ENCODE peak calls at places on chromosomes 11 and 22, in eight cellular contexts. One of them, this sample, is unnamed.

GRCh38 chr22:19970479-19971275 is 29.1 kb upstream of the TXNRD2 start:
- DNase-seq in astrocyte of the spinal cord: peak
- DNase-seq in choroid plexus epithelial cell: peak
- DNase-seq in fibroblast of mammary gland: peak
- DNase-seq in AG04449: no peak
- DNase-seq in NB4: peak
- DNase-seq in neural progenitor cell: peak
- DNase-seq in HCT116: no peak
- DNase-seq in this sample: peak

GRCh38 chr11:115193931-115194797 is 310.1 kb downstream of the CADM1 start:
- DNase-seq in astrocyte of the spinal cord: no peak
- DNase-seq in choroid plexus epithelial cell: no peak
- DNase-seq in fibroblast of mammary gland: no peak
- DNase-seq in AG04449: no peak
- DNase-seq in NB4: no peak
- DNase-seq in neural progenitor cell: no peak
- DNase-seq in HCT116: no peak
- DNase-seq in this sample: no peak

GRCh38 chr22:29737251-29738117 is 17.7 kb downstream of the CABP7 start:
- DNase-seq in astrocyte of the spinal cord: peak
- DNase-seq in choroid plexus epithelial cell: no peak
- DNase-seq in fibroblast of mammary gland: no peak
- DNase-seq in AG04449: no peak
- DNase-seq in NB4: no peak
- DNase-seq in neural progenitor cell: no peak
- DNase-seq in HCT116: no peak
- DNase-seq in this sample: no peak

GRCh38 chr11:58061813-58062212 is 31.1 kb downstream of the OR6Q1 start:
- DNase-seq in astrocyte of the spinal cord: peak
- DNase-seq in choroid plexus epithelial cell: no peak
- DNase-seq in fibroblast of mammary gland: peak
- DNase-seq in AG04449: peak
- DNase-seq in NB4: peak
- DNase-seq in neural progenitor cell: no peak
- DNase-seq in HCT116: no peak
- DNase-seq in this sample: peak

GRCh38 chr11:97110376-97110775 is 720.6 kb downstream of the JRKL start:
- DNase-seq in astrocyte of the spinal cord: no peak
- DNase-seq in choroid plexus epithelial cell: no peak
- DNase-seq in fibroblast of mammary gland: no peak
- DNase-seq in AG04449: no peak
- DNase-seq in NB4: no peak
- DNase-seq in neural progenitor cell: no peak
- DNase-seq in HCT116: no peak
- DNase-seq in this sample: peak

GRCh38 chr22:44479662-44480061 is 18.4 kb downstream of the RTL6 start:
- DNase-seq in astrocyte of the spinal cord: no peak
- DNase-seq in choroid plexus epithelial cell: no peak
- DNase-seq in fibroblast of mammary gland: no peak
- DNase-seq in AG04449: no peak
- DNase-seq in NB4: no peak
- DNase-seq in neural progenitor cell: no peak
- DNase-seq in HCT116: no peak
- DNase-seq in this sample: no peak

GRCh38 chr11:117189941-117190544 is 9.1 kb upstream of the TAGLN start:
- DNase-seq in astrocyte of the spinal cord: no peak
- DNase-seq in choroid plexus epithelial cell: no peak
- DNase-seq in fibroblast of mammary gland: no peak
- DNase-seq in AG04449: no peak
- DNase-seq in NB4: peak
- DNase-seq in neural progenitor cell: no peak
- DNase-seq in HCT116: no peak
- DNase-seq in this sample: no peak

GRCh38 chr11:122248130-122248529 is 132.1 kb upstream of the BLID start:
- DNase-seq in astrocyte of the spinal cord: no peak
- DNase-seq in choroid plexus epithelial cell: no peak
- DNase-seq in fibroblast of mammary gland: no peak
- DNase-seq in AG04449: no peak
- DNase-seq in NB4: no peak
- DNase-seq in neural progenitor cell: no peak
- DNase-seq in HCT116: no peak
- DNase-seq in this sample: no peak

GRCh38 chr11:27413218-27413617 is 50.2 kb upstream of the CCDC34 start:
- DNase-seq in astrocyte of the spinal cord: no peak
- DNase-seq in choroid plexus epithelial cell: no peak
- DNase-seq in fibroblast of mammary gland: no peak
- DNase-seq in AG04449: no peak
- DNase-seq in NB4: no peak
- DNase-seq in neural progenitor cell: no peak
- DNase-seq in HCT116: no peak
- DNase-seq in this sample: no peak

GRCh38 chr11:112128483-112129121 is 35.3 kb downstream of the IL18 start:
- DNase-seq in astrocyte of the spinal cord: peak
- DNase-seq in choroid plexus epithelial cell: peak
- DNase-seq in fibroblast of mammary gland: peak
- DNase-seq in AG04449: peak
- DNase-seq in NB4: no peak
- DNase-seq in neural progenitor cell: no peak
- DNase-seq in HCT116: peak
- DNase-seq in this sample: peak

GRCh38 chr22:42991010-42991651 is 23.8 kb downstream of the PACSIN2 start:
- DNase-seq in astrocyte of the spinal cord: peak
- DNase-seq in choroid plexus epithelial cell: peak
- DNase-seq in fibroblast of mammary gland: peak
- DNase-seq in AG04449: peak
- DNase-seq in NB4: peak
- DNase-seq in neural progenitor cell: no peak
- DNase-seq in HCT116: no peak
- DNase-seq in this sample: peak

GRCh38 chr11:114358711-114359110 is 41.6 kb downstream of the C11orf71 start:
- DNase-seq in astrocyte of the spinal cord: no peak
- DNase-seq in choroid plexus epithelial cell: peak
- DNase-seq in fibroblast of mammary gland: no peak
- DNase-seq in AG04449: no peak
- DNase-seq in NB4: peak
- DNase-seq in neural progenitor cell: no peak
- DNase-seq in HCT116: no peak
- DNase-seq in this sample: peak

GRCh38 chr22:23133922-23134321 is 7.9 kb downstream of the RSPH14 start:
- DNase-seq in astrocyte of the spinal cord: no peak
- DNase-seq in choroid plexus epithelial cell: no peak
- DNase-seq in fibroblast of mammary gland: no peak
- DNase-seq in AG04449: no peak
- DNase-seq in NB4: no peak
- DNase-seq in neural progenitor cell: no peak
- DNase-seq in HCT116: no peak
- DNase-seq in this sample: no peak

GRCh38 chr11:91104237-91104636 is 881.4 kb upstream of the CHORDC1 start:
- DNase-seq in astrocyte of the spinal cord: peak
- DNase-seq in choroid plexus epithelial cell: peak
- DNase-seq in fibroblast of mammary gland: peak
- DNase-seq in AG04449: peak
- DNase-seq in NB4: no peak
- DNase-seq in neural progenitor cell: no peak
- DNase-seq in HCT116: no peak
- DNase-seq in this sample: peak

GRCh38 chr11:116244889-116245288 is 527.9 kb downstream of the BUD13 start:
- DNase-seq in astrocyte of the spinal cord: no peak
- DNase-seq in choroid plexus epithelial cell: no peak
- DNase-seq in fibroblast of mammary gland: no peak
- DNase-seq in AG04449: no peak
- DNase-seq in NB4: no peak
- DNase-seq in neural progenitor cell: no peak
- DNase-seq in HCT116: no peak
- DNase-seq in this sample: no peak

GRCh38 chr22:31639640-31640039 is 22.4 kb downstream of the PISD start:
- DNase-seq in astrocyte of the spinal cord: no peak
- DNase-seq in choroid plexus epithelial cell: no peak
- DNase-seq in fibroblast of mammary gland: no peak
- DNase-seq in AG04449: no peak
- DNase-seq in NB4: no peak
- DNase-seq in neural progenitor cell: no peak
- DNase-seq in HCT116: no peak
- DNase-seq in this sample: no peak

GRCh38 chr11:64843971-64844329 is 503 bp downstream of the CDC42BPG start:
- DNase-seq in astrocyte of the spinal cord: no peak
- DNase-seq in choroid plexus epithelial cell: no peak
- DNase-seq in fibroblast of mammary gland: no peak
- DNase-seq in AG04449: no peak
- DNase-seq in NB4: no peak
- DNase-seq in neural progenitor cell: no peak
- DNase-seq in HCT116: no peak
- DNase-seq in this sample: no peak

GRCh38 chr11:82901165-82901938 is at the start of gene DDIAS:
- DNase-seq in astrocyte of the spinal cord: peak
- DNase-seq in choroid plexus epithelial cell: peak
- DNase-seq in fibroblast of mammary gland: peak
- DNase-seq in AG04449: peak
- DNase-seq in NB4: peak
- DNase-seq in neural progenitor cell: peak
- DNase-seq in HCT116: peak
- DNase-seq in this sample: peak

GRCh38 chr11:82899957-82900276 is 313 bp downstream of the PRCP start:
- DNase-seq in astrocyte of the spinal cord: no peak
- DNase-seq in choroid plexus epithelial cell: no peak
- DNase-seq in fibroblast of mammary gland: no peak
- DNase-seq in AG04449: no peak
- DNase-seq in NB4: no peak
- DNase-seq in neural progenitor cell: no peak
- DNase-seq in HCT116: no peak
- DNase-seq in this sample: no peak

GRCh38 chr11:82899191-82899820 is 924 bp downstream of the PRCP start:
- DNase-seq in astrocyte of the spinal cord: no peak
- DNase-seq in choroid plexus epithelial cell: peak
- DNase-seq in fibroblast of mammary gland: no peak
- DNase-seq in AG04449: no peak
- DNase-seq in NB4: peak
- DNase-seq in neural progenitor cell: no peak
- DNase-seq in HCT116: no peak
- DNase-seq in this sample: no peak

GRCh38 chr11:82902086-82902485 is 550 bp downstream of the DDIAS start:
- DNase-seq in astrocyte of the spinal cord: no peak
- DNase-seq in choroid plexus epithelial cell: no peak
- DNase-seq in fibroblast of mammary gland: no peak
- DNase-seq in AG04449: no peak
- DNase-seq in NB4: peak
- DNase-seq in neural progenitor cell: no peak
- DNase-seq in HCT116: no peak
- DNase-seq in this sample: no peak

DNA sequence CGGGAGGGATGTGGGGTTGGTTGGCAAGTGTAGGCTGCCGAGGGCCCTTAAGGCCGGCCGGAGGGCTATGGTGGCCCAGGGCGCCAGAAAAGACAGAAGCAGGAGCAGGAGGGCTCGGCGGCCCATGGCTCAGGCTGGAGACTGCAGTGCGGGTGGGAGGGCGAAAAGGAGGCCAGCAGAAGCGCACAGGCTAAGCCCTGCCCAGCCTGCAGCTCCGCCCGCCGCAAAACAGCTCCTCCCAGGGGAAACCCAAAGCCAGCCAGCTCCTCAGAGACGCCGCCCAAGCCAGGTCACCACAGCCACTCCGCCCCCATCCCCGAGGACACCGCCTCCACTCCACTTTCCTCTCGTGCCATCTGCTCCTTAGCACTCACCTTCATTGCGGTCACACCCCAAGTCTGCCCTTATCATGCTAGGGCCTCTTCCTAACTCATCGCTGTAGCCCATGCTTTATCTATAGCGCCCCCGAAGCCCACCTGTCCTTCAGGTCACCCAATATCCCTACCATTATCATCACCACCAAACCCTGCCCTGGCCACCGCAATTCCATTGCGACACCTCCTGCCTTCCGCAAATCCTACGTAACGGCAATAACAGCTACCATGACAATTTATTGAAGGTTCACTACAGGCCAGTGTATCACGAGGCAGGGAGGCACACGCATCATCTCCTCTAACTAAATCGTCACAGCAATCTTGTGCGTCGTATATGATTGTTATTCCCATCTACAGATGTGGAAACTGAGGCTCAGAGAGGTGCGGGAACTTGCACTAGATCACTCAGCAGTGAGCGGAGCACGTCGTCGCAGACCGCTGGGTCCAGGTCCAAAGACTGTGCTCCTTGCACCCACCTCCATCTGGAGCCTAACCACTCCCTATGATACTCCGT is at the start of gene PRCP:
- DNase-seq in astrocyte of the spinal cord: peak
- DNase-seq in choroid plexus epithelial cell: peak
- DNase-seq in fibroblast of mammary gland: peak
- DNase-seq in AG04449: peak
- DNase-seq in NB4: peak
- DNase-seq in neural progenitor cell: peak
- DNase-seq in HCT116: peak
- DNase-seq in this sample: peak
- TF ChIP-seq CTCF in astrocyte of the spinal cord: peak
- TF ChIP-seq CTCF in choroid plexus epithelial cell: peak
- TF ChIP-seq CTCF in fibroblast of mammary gland: no peak
- TF ChIP-seq CTCF in AG04449: no peak
- TF ChIP-seq CTCF in NB4: no peak
- TF ChIP-seq CTCF in neural progenitor cell: no peak
- TF ChIP-seq CTCF in HCT116: peak
- TF ChIP-seq CTCF in this sample: no peak

GRCh38 chr11:80873309-80873999 is 1432.6 kb upstream of the TENM4 start:
- DNase-seq in astrocyte of the spinal cord: peak
- DNase-seq in choroid plexus epithelial cell: peak
- DNase-seq in fibroblast of mammary gland: peak
- DNase-seq in AG04449: no peak
- DNase-seq in NB4: peak
- DNase-seq in neural progenitor cell: no peak
- DNase-seq in HCT116: no peak
- DNase-seq in this sample: peak
- H3K4me3 ChIP-seq in astrocyte of the spinal cord: no peak
- H3K4me3 ChIP-seq in choroid plexus epithelial cell: no peak
- H3K4me3 ChIP-seq in fibroblast of mammary gland: no peak
- H3K4me3 ChIP-seq in AG04449: no peak
- H3K4me3 ChIP-seq in NB4: no peak
- H3K4me3 ChIP-seq in neural progenitor cell: no peak
- H3K4me3 ChIP-seq in HCT116: no peak
- H3K4me3 ChIP-seq in this sample: no peak

GRCh38 chr11:15913261-15913660 is 443.1 kb downstream of the SOX6 start:
- DNase-seq in astrocyte of the spinal cord: no peak
- DNase-seq in choroid plexus epithelial cell: no peak
- DNase-seq in fibroblast of mammary gland: no peak
- DNase-seq in AG04449: no peak
- DNase-seq in NB4: no peak
- DNase-seq in neural progenitor cell: no peak
- DNase-seq in HCT116: no peak
- DNase-seq in this sample: no peak
- TF ChIP-seq CTCF in astrocyte of the spinal cord: peak
- TF ChIP-seq CTCF in choroid plexus epithelial cell: no peak
- TF ChIP-seq CTCF in fibroblast of mammary gland: peak
- TF ChIP-seq CTCF in AG04449: no peak
- TF ChIP-seq CTCF in NB4: no peak
- TF ChIP-seq CTCF in neural progenitor cell: peak
- TF ChIP-seq CTCF in HCT116: no peak
- TF ChIP-seq CTCF in this sample: no peak

DNA sequence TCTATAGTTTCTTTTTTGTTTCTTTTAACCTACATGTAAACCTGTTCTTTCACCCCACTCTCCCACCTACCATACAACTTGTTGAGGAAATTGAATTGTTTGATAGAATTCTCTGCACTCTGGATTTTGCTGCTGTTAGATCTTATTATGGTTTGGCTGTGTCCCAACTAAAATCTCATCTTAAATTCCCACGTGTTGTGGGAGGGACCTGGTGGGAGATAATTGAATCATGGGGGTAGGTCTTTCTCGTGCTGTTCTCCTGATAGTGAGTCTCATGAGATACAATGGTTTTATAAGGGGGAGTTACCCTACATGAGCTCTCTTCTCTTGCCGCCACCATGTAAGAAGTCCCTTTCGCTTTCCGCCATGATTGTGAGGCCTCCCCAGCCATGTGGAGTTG is 15.0 kb upstream of the PITPNB start:
- DNase-seq in astrocyte of the spinal cord: no peak
- DNase-seq in choroid plexus epithelial cell: no peak
- DNase-seq in fibroblast of mammary gland: no peak
- DNase-seq in AG04449: no peak
- DNase-seq in NB4: no peak
- DNase-seq in neural progenitor cell: no peak
- DNase-seq in HCT116: no peak
- DNase-seq in this sample: no peak
- H3K4me3 ChIP-seq in astrocyte of the spinal cord: no peak
- H3K4me3 ChIP-seq in choroid plexus epithelial cell: no peak
- H3K4me3 ChIP-seq in fibroblast of mammary gland: no peak
- H3K4me3 ChIP-seq in AG04449: no peak
- H3K4me3 ChIP-seq in NB4: no peak
- H3K4me3 ChIP-seq in neural progenitor cell: no peak
- H3K4me3 ChIP-seq in HCT116: no peak
- H3K4me3 ChIP-seq in this sample: no peak